ENCODE peak calls at places on chromosomes 7 and 10, in eight cellular contexts. M is CD4-positive, alpha-beta T cell; T is anterior cingulate cortex; P is stimulated activated CD4-positive, alpha-beta T cell treated with anti-CD3 and anti-CD28 coated beads, Interleukin-12 subunit alpha, Interleukin-12 subunit beta, amount 100 ng/mL, for 4 hours; W is AG09319; K is RWPE1; O is kidney glomerular epithelial cell; X is coronary artery. C is an unnamed sample.

GRCh38 chr7:115984105-115984504 is 46.5 kb downstream of the TFEC start:
- DNase-seq in P (no peak), X (no peak), K (no peak), O (no peak), W (no peak), M (no peak), T (no peak), C (no peak)

GRCh38 chr10:133339708-133340380 is 3.1 kb upstream of the CALY start:
- DNase-seq in P (no peak), M (no peak), K (no peak), T (no peak), X (no peak), O (no peak), W (no peak), C (no peak)

GRCh38 chr10:109898007-109898406 is 25.3 kb downstream of the XPNPEP1 start:
- DNase-seq in K (no peak), P (no peak), O (no peak), T (no peak), W (no peak), M (no peak), X (no peak), C (no peak)

GRCh38 chr7:25427721-25428120 is 199.4 kb upstream of the NPVF start:
- DNase-seq in W (no peak), M (no peak), K (no peak), X (no peak), O (no peak), T (no peak), P (no peak), C (no peak)

GRCh38 chr10:74927701-74928100 is 101.3 kb downstream of the KAT6B start:
- DNase-seq in O (peak; percentile 21), X (no peak), T (no peak), M (no peak), W (no peak), K (peak; percentile 23), P (no peak), C (no peak)

GRCh38 chr7:80895056-80895455 is 23.8 kb downstream of the SEMA3C start:
- DNase-seq in P (no peak), K (no peak), W (no peak), T (no peak), M (no peak), X (no peak), O (no peak), C (no peak)

GRCh38 chr10:48455055-48455391 is 148.5 kb downstream of the MAPK8 start:
- DNase-seq in T (no peak), M (no peak), O (no peak), K (no peak), P (no peak), X (peak; percentile 62), W (no peak), C (no peak)

GRCh38 chr7:157841757-157842390 is 505.1 kb downstream of the DNAJB6 start:
- DNase-seq in K (no peak), M (no peak), X (no peak), P (no peak), W (no peak), T (no peak), O (no peak), C (no peak)

GRCh38 chr10:114719311-114719710 is 61.2 kb upstream of the ABLIM1 start:
- DNase-seq in M (no peak), X (no peak), O (no peak), P (no peak), K (no peak), W (no peak), T (no peak), C (peak; percentile 38)

C was measured in NCI-H1105 treated with DMSO at 0.1 percent for 48 hours.